ENCODE peak calls at places on chromosomes 13 and 19, in ten cellular contexts. P is NCI-H774, B is HCT116, V is skeletal muscle cell, O is caudate nucleus, N is H54, E is transverse colon, Y is HEK293T, A is GM13977, I is neural crest cell. K is an unnamed sample.

GRCh38 chr19:14361824-14362223 is 19.4 kb upstream of the ADGRE5 start:
- DNase-seq in I (no peak), V (no peak), E (no peak), A (peak; percentile 48), O (no peak), Y (peak; percentile 44), P (no peak), B (no peak), N (no peak), K (no peak)

GRCh38 chr13:42272115-42272756 is at the start of gene AKAP11:
- DNase-seq in O (peak; percentile 54), V (peak; percentile 23), E (peak; percentile 51), B (no peak), N (no peak), A (no peak), Y (peak; percentile 25), I (peak; percentile 38), P (peak; percentile 23), K (no peak)

GRCh38 chr19:2428027-2428690 is 773 bp upstream of the TIMM13 start:
- DNase-seq in E (peak; percentile 39), I (no peak), B (no peak), A (no peak), O (no peak), V (no peak), Y (no peak), P (peak; percentile 1), N (no peak), K (no peak)

GRCh38 chr19:17829855-17830566 is 8.7 kb upstream of the INSL3 start:
- DNase-seq in N (peak; percentile 92), B (peak; percentile 72), O (peak; percentile 24), I (peak; percentile 21), E (peak; percentile 33), Y (peak; percentile 85), A (no peak), V (no peak), P (peak; percentile 36), K (no peak)

GRCh38 chr13:100274942-100275506 is 186.1 kb downstream of the PCCA start:
- DNase-seq in A (no peak), P (no peak), E (no peak), I (no peak), O (no peak), V (no peak), Y (no peak), B (no peak), N (no peak), K (no peak)

GRCh38 chr19:29255912-29256311 is 43.0 kb upstream of the UQCRFS1 start:
- DNase-seq in P (no peak), V (no peak), Y (no peak), O (no peak), E (no peak), I (no peak), B (no peak), A (no peak), N (no peak), K (no peak)

GRCh38 chr13:60267498-60268202 is 103.9 kb upstream of the DIAPH3 start:
- DNase-seq in V (no peak), I (no peak), B (no peak), P (peak; percentile 16), E (peak; percentile 13), N (no peak), A (no peak), Y (no peak), O (no peak), K (no peak)

GRCh38 chr19:53579518-53579917 is 41.6 kb downstream of the ZNF331 start:
- DNase-seq in P (no peak), A (no peak), O (no peak), N (no peak), B (no peak), Y (no peak), E (no peak), I (no peak), V (no peak), K (no peak)

GRCh38 chr19:10139952-10140351 is 20.3 kb upstream of the EIF3G start:
- DNase-seq in P (no peak), B (no peak), O (no peak), Y (no peak), E (no peak), A (no peak), V (no peak), I (no peak), N (no peak), K (no peak)

GRCh38 chr13:90800082-90800746 is 547.3 kb upstream of the MIR17HG start:
- DNase-seq in Y (no peak), B (no peak), V (no peak), O (no peak), I (no peak), E (peak; percentile 25), N (no peak), A (no peak), P (no peak), K (no peak)

GRCh38 chr19:17348700-17349099 is 11.3 kb downstream of the GTPBP3 start:
- DNase-seq in I (no peak), B (no peak), A (no peak), N (no peak), V (no peak), E (no peak), Y (peak; percentile 27), O (no peak), P (peak; percentile 58), K (no peak)

GRCh38 chr13:21672811-21673591 is 2.1 kb downstream of the FGF9 start:
- DNase-seq in O (no peak), Y (no peak), B (no peak), P (no peak), A (no peak), E (no peak), N (no peak), V (no peak), I (no peak), K (no peak)

GRCh38 chr13:79782541-79783216 is 301.7 kb downstream of the NDFIP2 start:
- DNase-seq in V (peak; percentile 75), I (peak; percentile 70), O (no peak), N (no peak), P (peak; percentile 62), B (no peak), A (no peak), Y (no peak), E (no peak), K (no peak)

GRCh38 chr13:44352671-44353070 is 21.0 kb upstream of the SERP2 start:
- DNase-seq in N (no peak), B (no peak), A (no peak), O (no peak), I (no peak), E (no peak), Y (no peak), P (no peak), V (no peak), K (no peak)

GRCh38 chr13:99982741-99983400 is 1.3 kb downstream of the ZIC2 start:
- DNase-seq in V (no peak), I (no peak), N (no peak), Y (no peak), O (no peak), B (no peak), E (no peak), P (no peak), A (no peak), K (no peak)

GRCh38 chr19:16714702-16715294 is 4.8 kb upstream of the NWD1 start:
- DNase-seq in I (peak; percentile 66), N (peak; percentile 45), V (no peak), E (peak; percentile 72), B (peak; percentile 48), A (peak; percentile 55), P (peak; percentile 65), Y (peak; percentile 79), O (peak; percentile 7), K (peak; percentile 47)

GRCh38 chr13:64529874-64530485 is 2700.2 kb downstream of the PCDH9 start:
- DNase-seq in N (no peak), V (no peak), O (no peak), I (no peak), B (peak; percentile 19), A (peak; percentile 7), E (no peak), Y (peak; percentile 74), P (no peak), K (no peak)

GRCh38 chr19:23543351-23543750 is 143.7 kb downstream of the ZNF675 start:
- DNase-seq in E (no peak), B (no peak), O (no peak), P (no peak), N (no peak), A (no peak), I (no peak), Y (no peak), V (no peak), K (no peak)

GRCh38 chr13:81929988-81930387 is 1589.1 kb upstream of the SPRY2 start:
- DNase-seq in P (no peak), I (no peak), Y (peak; percentile 58), E (no peak), B (no peak), N (no peak), A (no peak), O (no peak), V (no peak), K (no peak)

GRCh38 chr19:43467730-43468129 is 2.3 kb upstream of the LYPD3 start:
- DNase-seq in A (no peak), I (no peak), O (no peak), B (no peak), Y (no peak), V (peak; percentile 36), E (no peak), P (no peak), N (peak; percentile 44), K (no peak)

GRCh38 chr13:111031531-111031961 is 83.6 kb upstream of the ARHGEF7 start:
- DNase-seq in E (peak; percentile 17), I (no peak), Y (no peak), N (peak; percentile 98), P (peak; percentile 76), V (peak; percentile 56), B (no peak), O (no peak), A (no peak), K (no peak)

GRCh38 chr19:29546583-29547190 is 20.9 kb downstream of the VSTM2B start:
- DNase-seq in P (no peak), I (no peak), V (no peak), E (no peak), A (no peak), Y (no peak), N (no peak), B (no peak), O (no peak), K (no peak)

GRCh38 chr19:46724468-46724867 is 7.6 kb upstream of the PRKD2 start:
- DNase-seq in N (no peak), E (no peak), B (no peak), V (no peak), I (no peak), A (no peak), O (no peak), P (no peak), Y (no peak), K (no peak)

GRCh38 chr13:110942248-110942981 is 27.5 kb upstream of the ANKRD10 start:
- DNase-seq in Y (no peak), P (no peak), B (no peak), N (no peak), O (no peak), V (no peak), I (no peak), E (no peak), A (no peak), K (no peak)

GRCh38 chr19:55581828-55582223 is 1.2 kb upstream of the ZNF579 start:
- DNase-seq in Y (no peak), V (no peak), B (no peak), N (no peak), A (no peak), O (no peak), E (no peak), P (no peak), I (no peak), K (no peak)

GRCh38 chr13:95834134-95834765 is 157.3 kb downstream of the DNAJC3 start:
- DNase-seq in I (peak; percentile 68), P (peak; percentile 18), A (peak; percentile 51), Y (peak; percentile 73), O (peak; percentile 4), V (peak; percentile 20), N (peak; percentile 23), E (peak; percentile 64), B (peak; percentile 21), K (peak; percentile 45)

GRCh38 chr13:102863590-102863989 is 17.8 kb downstream of the ERCC5 start:
- DNase-seq in Y (no peak), V (no peak), I (no peak), P (no peak), O (no peak), N (no peak), B (no peak), E (no peak), A (no peak), K (no peak)

GRCh38 chr19:8161135-8161646 is 11.8 kb upstream of the FBN3 start:
- DNase-seq in O (no peak), N (no peak), V (no peak), P (peak; percentile 89), Y (peak; percentile 31), B (peak; percentile 48), I (no peak), E (no peak), A (peak; percentile 31), K (no peak)

K was measured in activated B cell treated with CpG ODN at 0.5 μM for 24 hours.